ENCODE peak calls at places on chromosomes 6 and 20, in ten cellular contexts. K, G, A, E, H, Z, N, C, U and D are unnamed samples.

GRCh38 chr20:8658103-8658502 is 410.8 kb upstream of the PLCB4 start:
- DNase-seq in K (no peak), G (peak; percentile 85), A (no peak), E (no peak), H (no peak), Z (no peak), N (no peak), C (no peak), U (no peak), D (no peak)

GRCh38 chr6:125906158-125906998 is 50.2 kb upstream of the HINT3 start:
- DNase-seq in K (peak; percentile 34), G (peak; percentile 30), A (no peak), E (peak; percentile 56), H (no peak), Z (no peak), N (peak; percentile 73), C (no peak), U (no peak), D (peak; percentile 67)

GRCh38 chr20:38109025-38109541 is 56.0 kb downstream of the TGM2 start:
- DNase-seq in K (no peak), G (peak; percentile 16), A (no peak), E (no peak), H (no peak), Z (no peak), N (no peak), C (no peak), U (no peak), D (no peak)

GRCh38 chr6:169810066-169810989 is 58.9 kb downstream of the ERMARD start:
- DNase-seq in K (no peak), G (no peak), A (no peak), E (no peak), H (no peak), Z (peak; percentile 20), N (peak; percentile 13), C (no peak), U (no peak), D (no peak)

GRCh38 chr20:54680872-54681297 is 205.5 kb downstream of the DOK5 start:
- DNase-seq in K (peak; percentile 58), G (peak; percentile 41), A (peak; percentile 44), E (no peak), H (no peak), Z (no peak), N (peak; percentile 32), C (peak; percentile 22), U (peak; percentile 41), D (peak; percentile 79)

GRCh38 chr6:26251354-26252081 is 113.5 kb upstream of the BTN3A2 start:
- DNase-seq in K (peak; percentile 83), G (peak; percentile 97), A (no peak), E (peak; percentile 37), H (peak; percentile 47), Z (peak; percentile 76), N (no peak), C (peak; percentile 89), U (peak; percentile 94), D (no peak)

GRCh38 chr20:8542115-8542486 is 410.0 kb downstream of the PLCB1 start:
- DNase-seq in K (no peak), G (no peak), A (peak; percentile 48), E (no peak), H (no peak), Z (no peak), N (no peak), C (no peak), U (no peak), D (no peak)

GRCh38 chr20:61685462-61685861 is 380.2 kb downstream of the TAF4 start:
- DNase-seq in K (no peak), G (no peak), A (no peak), E (no peak), H (no peak), Z (no peak), N (no peak), C (no peak), U (no peak), D (no peak)

GRCh38 chr6:152271681-152272464 is 365.3 kb downstream of the SYNE1 start:
- DNase-seq in K (no peak), G (peak; percentile 76), A (no peak), E (no peak), H (no peak), Z (no peak), N (no peak), C (no peak), U (peak; percentile 58), D (peak; percentile 32)

GRCh38 chr6:32666420-32667300 is at the start of gene HLA-DQB1:
- DNase-seq in K (peak; percentile 78), G (peak; percentile 49), A (no peak), E (peak; percentile 22), H (no peak), Z (no peak), N (peak; percentile 83), C (peak; percentile 46), U (no peak), D (peak; percentile 93)

GRCh38 chr20:16423311-16424212 is 149.7 kb downstream of the KIF16B start:
- DNase-seq in K (no peak), G (no peak), A (no peak), E (no peak), H (no peak), Z (no peak), N (no peak), C (no peak), U (peak; percentile 6), D (no peak)

GRCh38 chr20:46683939-46684750 is 5.1 kb downstream of the TP53RK start:
- DNase-seq in K (peak; percentile 81), G (no peak), A (no peak), E (no peak), H (no peak), Z (peak; percentile 64), N (peak; percentile 59), C (no peak), U (no peak), D (no peak)